ENCODE peak calls at places on chromosomes 4 and X, in five cellular contexts. J, V, U, W and F are unnamed samples. For H3K27me3, the result is how much of the 10 kb centered on the place peaks cover.

GRCh38 chrX:102113367-102113766 is 12.1 kb upstream of the TCEAL2 start:
- DNase-seq in J (no peak), V (no peak), U (no peak), W (no peak), F (no peak)

GRCh38 chrX:18354369-18355329 is at the start of gene SCML2:
- DNase-seq in J (peak), V (peak), U (no peak), W (peak), F (peak)

GRCh38 chr4:15410750-15411149 is 17.1 kb upstream of the C1QTNF7 start:
- DNase-seq in J (no peak), V (no peak), U (no peak), W (peak), F (no peak)

GRCh38 chr4:13455411-13455810 is 28.7 kb downstream of the RAB28 start:
- DNase-seq in J (no peak), V (no peak), U (no peak), W (no peak), F (no peak)

GRCh38 chrX:148665001-148665400 is 164.6 kb downstream of the AFF2 start:
- DNase-seq in J (no peak), V (no peak), U (no peak), W (no peak), F (no peak)

GRCh38 chr4:119209077-119209476 is 3.4 kb upstream of the USP53 start:
- DNase-seq in J (no peak), V (peak), U (peak), W (no peak), F (no peak)

GRCh38 chrX:53422915-53423268 is 219 bp downstream of the RIBC1 start:
- DNase-seq in J (no peak), V (no peak), U (no peak), W (no peak), F (peak)

GRCh38 chrX:108584617-108585211 is 145.1 kb downstream of the COL4A5 start:
- DNase-seq in J (no peak), V (peak), U (peak), W (peak), F (peak)

GRCh38 chr4:114598191-114599121 is at the start of gene UGT8:
- DNase-seq in J (peak), V (peak), U (peak), W (peak), F (peak)

GRCh38 chr4:178205826-178206225 is 763.6 kb upstream of the AGA start:
- DNase-seq in J (no peak), V (no peak), U (no peak), W (no peak), F (no peak)

GRCh38 chrX:152899874-152900719 is 2.2 kb downstream of the ZNF185 start:
- DNase-seq in J (no peak), V (no peak), U (no peak), W (no peak), F (no peak)

GRCh38 chrX:22314692-22315091 is 42.0 kb downstream of the CBLL2 start:
- DNase-seq in J (no peak), V (no peak), U (no peak), W (no peak), F (no peak)

GRCh38 chr4:10032625-10033024 is 11.3 kb upstream of the SLC2A9 start:
- DNase-seq in J (no peak), V (no peak), U (peak), W (no peak), F (no peak)

GRCh38 chr4:73990988-73991883 is 3.2 kb upstream of the PPBP start:
- DNase-seq in J (no peak), V (no peak), U (no peak), W (no peak), F (no peak)

GRCh38 chr4:106063009-106063408 is 167.7 kb downstream of the NPNT start:
- DNase-seq in J (no peak), V (no peak), U (no peak), W (no peak), F (no peak)

GRCh38 chrX:40646489-40647306 is 663 bp downstream of the CXorf38 start:
- DNase-seq in J (peak), V (peak), U (no peak), W (peak), F (peak)

GRCh38 chr4:85274955-85275354 is 200.0 kb upstream of the ARHGAP24 start:
- DNase-seq in J (no peak), V (no peak), U (no peak), W (no peak), F (no peak)

GRCh38 chr4:76095568-76095967 is 21.1 kb downstream of the ART3 start:
- DNase-seq in J (no peak), V (no peak), U (no peak), W (no peak), F (no peak)

GRCh38 chr4:5619913-5620625 is 88.3 kb downstream of the EVC2 start:
- DNase-seq in J (no peak), V (no peak), U (no peak), W (no peak), F (no peak)
- TF ChIP-seq YY1 in J (no peak), V (no peak), U (no peak), W (no peak), F (no peak)

DNA sequence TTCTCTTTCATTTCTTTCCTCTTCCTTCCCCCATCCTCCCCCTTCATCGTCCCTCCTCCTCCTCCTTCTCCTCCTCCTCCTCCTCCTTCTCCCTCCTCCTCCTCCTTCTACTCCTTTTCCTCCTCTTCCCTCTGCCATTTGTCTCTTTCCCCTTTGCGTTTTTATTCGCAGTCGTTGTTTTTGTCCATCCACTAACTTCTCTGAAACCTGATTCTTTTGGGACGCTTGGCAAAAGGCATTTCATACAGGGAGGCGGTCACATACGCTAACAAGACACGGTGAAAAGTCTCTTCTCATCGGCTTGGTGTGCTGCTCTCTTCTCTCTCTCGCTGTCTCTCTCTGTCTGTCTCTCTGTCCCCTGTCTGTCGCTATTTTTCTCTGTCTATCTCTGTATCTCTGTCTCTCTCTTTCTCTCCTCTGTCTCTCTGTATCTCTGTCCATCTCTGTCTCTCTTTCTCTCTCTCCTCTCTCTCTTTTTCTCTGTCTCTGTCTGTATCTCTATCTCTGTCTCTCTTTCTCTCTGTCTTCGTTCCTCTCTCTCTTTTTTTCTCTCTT is 5.4 kb upstream of the SHOX start:
- DNase-seq in J (no peak), V (no peak), U (no peak), W (no peak), F (no peak)
- H3K27me3 ChIP-seq in J (half or more), V (under half), U (under half), W (under half), F (half or more)

DNA sequence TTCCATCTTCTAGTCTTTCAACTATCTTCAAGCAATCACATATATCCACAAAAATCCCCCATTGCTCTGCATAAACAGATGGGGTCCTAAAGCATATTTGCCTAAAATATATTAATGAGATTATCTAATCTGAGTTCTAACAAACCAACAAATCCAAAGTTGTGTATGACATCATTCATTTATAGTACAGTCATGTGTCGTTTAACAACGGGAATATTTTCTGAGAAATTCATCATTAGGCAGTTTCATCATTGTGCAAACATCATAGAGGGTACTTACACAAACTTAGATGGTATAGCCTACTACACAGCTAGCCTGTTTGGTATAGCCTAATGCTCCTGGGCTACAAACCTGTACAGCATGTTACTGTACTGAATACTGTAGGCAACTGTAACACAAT is 38.0 kb upstream of the SRD5A3 start:
- DNase-seq in J (no peak), V (no peak), U (no peak), W (no peak), F (no peak)
- TF ChIP-seq YY1 in J (no peak), V (no peak), U (no peak), W (no peak), F (no peak)

GRCh38 chrX:70322784-70323183 is 32.9 kb downstream of the KIF4A start:
- DNase-seq in J (no peak), V (no peak), U (no peak), W (no peak), F (no peak)
- H3K27me3 ChIP-seq in J (under half), V (under half), U (under half), W (under half), F (under half)